ENCODE peak calls at places on chromosomes 1 and 21, in six cellular contexts. M is A549, R is HepG2, K is K562, X is upper lobe of left lung, L is GM12878. Y is an unnamed sample.

GRCh38 chr1:174031099-174031498 is 8.9 kb upstream of the RC3H1 start:
- ATAC-seq in M (no peak), L (no peak), X (no peak), K (no peak), R (no peak), Y (no peak)

GRCh38 chr1:212179394-212180076 is 105.7 kb upstream of the PPP2R5A start:
- ATAC-seq in M (peak; percentile 90), X (peak; percentile 7), L (no peak), K (peak; percentile 60), R (no peak), Y (no peak)

GRCh38 chr1:101366513-101367215 is 129.8 kb downstream of the S1PR1 start:
- ATAC-seq in L (no peak), M (no peak), K (no peak), X (no peak), R (no peak), Y (no peak)

GRCh38 chr21:41250519-41250918 is 66.1 kb upstream of the FAM3B start:
- ATAC-seq in L (no peak), X (no peak), M (no peak), R (no peak), K (no peak), Y (peak; percentile 58)

GRCh38 chr1:235290740-235291502 is 37.1 kb downstream of the ARID4B start:
- ATAC-seq in L (no peak), M (no peak), R (no peak), K (peak; percentile 25), X (no peak), Y (no peak)

GRCh38 chr1:218488986-218489385 is 143.8 kb downstream of the TGFB2 start:
- ATAC-seq in R (no peak), L (no peak), K (no peak), M (peak; percentile 52), X (no peak), Y (no peak)

GRCh38 chr1:113913312-113913668 is 8.2 kb downstream of the DCLRE1B start:
- ATAC-seq in L (no peak), M (no peak), R (no peak), X (no peak), K (peak; percentile 8), Y (no peak)

GRCh38 chr1:162166934-162167615 is 97.6 kb downstream of the NOS1AP start:
- ATAC-seq in K (no peak), M (no peak), R (no peak), L (no peak), X (no peak), Y (no peak)

GRCh38 chr21:42269382-42269781 is 45.8 kb downstream of the TFF3 start:
- ATAC-seq in L (no peak), R (no peak), M (no peak), X (peak; percentile 35), K (no peak), Y (no peak)

GRCh38 chr1:110040548-110040947 is 6.1 kb downstream of the STRIP1 start:
- ATAC-seq in R (no peak), L (no peak), K (no peak), M (no peak), X (no peak), Y (no peak)

GRCh38 chr1:228370941-228371740 is 35.5 kb downstream of the TRIM11 start:
- ATAC-seq in L (no peak), M (no peak), K (no peak), X (no peak), R (no peak), Y (no peak)

GRCh38 chr1:6601049-6601864 is 1.4 kb downstream of the KLHL21 start:
- ATAC-seq in R (peak; percentile 46), X (peak; percentile 68), L (peak; percentile 63), K (peak; percentile 70), M (peak; percentile 66), Y (peak; percentile 61)

GRCh38 chr1:207670997-207671396 is 26.1 kb downstream of the CR1L start:
- ATAC-seq in R (no peak), X (no peak), M (no peak), K (peak; percentile 78), L (no peak), Y (no peak)

GRCh38 chr1:54331091-54331772 is 75.0 kb downstream of the SSBP3 start:
- ATAC-seq in R (no peak), M (no peak), K (no peak), X (no peak), L (no peak), Y (no peak)

GRCh38 chr1:167100730-167101129 is 6.9 kb downstream of the STYXL2 start:
- ATAC-seq in R (no peak), M (no peak), K (no peak), L (no peak), X (no peak), Y (no peak)

GRCh38 chr1:31814041-31814511 is 1.7 kb downstream of the SPOCD1 start:
- ATAC-seq in M (no peak), K (no peak), R (peak; percentile 32), L (no peak), X (no peak), Y (no peak)

GRCh38 chr1:3163356-3163755 is 94.4 kb downstream of the PRDM16 start:
- ATAC-seq in L (no peak), K (no peak), X (peak; percentile 47), M (no peak), R (no peak), Y (no peak)

GRCh38 chr1:168520052-168520751 is 23.6 kb downstream of the XCL2 start:
- ATAC-seq in L (peak; percentile 95), M (no peak), X (no peak), K (no peak), R (no peak), Y (no peak)

GRCh38 chr1:120179420-120180348 is 3.4 kb upstream of the SEC22B start:
- ATAC-seq in L (peak; percentile 25), K (no peak), R (peak; percentile 59), M (no peak), X (peak; percentile 38), Y (peak; percentile 25)

DNA sequence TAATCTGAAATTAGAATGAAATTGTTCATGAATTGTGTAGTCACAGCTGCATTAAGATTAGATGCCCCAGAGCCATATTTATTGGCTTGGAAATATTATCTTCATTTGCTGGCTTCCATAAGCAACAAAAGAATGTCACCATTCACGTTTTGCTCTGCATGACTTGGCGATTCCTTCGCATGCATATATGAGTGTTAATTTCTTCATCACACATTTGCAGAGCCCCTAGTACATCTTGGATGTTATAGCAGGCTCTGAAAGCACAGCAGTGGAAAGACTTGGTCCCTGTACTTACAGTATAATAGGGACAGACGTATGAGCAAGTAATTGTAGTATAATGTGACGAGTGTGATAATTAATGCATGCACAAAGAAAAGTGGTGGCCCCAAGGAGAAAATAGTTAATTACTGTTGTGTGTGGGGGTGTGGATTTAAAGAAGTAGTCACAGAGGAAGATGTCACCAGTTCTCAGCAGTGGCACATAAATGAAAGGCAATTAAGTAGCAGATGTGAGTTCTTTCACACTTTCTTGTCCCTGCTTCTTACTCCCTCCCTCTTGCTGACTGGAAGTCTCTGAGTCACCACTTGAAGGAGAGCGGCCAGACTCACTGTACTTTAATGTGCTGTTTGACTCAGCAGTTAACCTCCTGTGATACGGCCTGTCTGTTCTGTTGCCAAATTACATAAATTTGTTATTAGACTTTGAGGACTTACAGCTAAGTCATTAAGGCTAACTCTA is 21.0 kb downstream of the S100A10 start:
- ATAC-seq in K (peak; percentile 96), R (no peak), M (peak; percentile 49), X (peak; percentile 91), L (peak; percentile 62), Y (peak; percentile 82)
- TF ChIP-seq EP300 in K (peak; percentile 9), R (no peak), M (peak; percentile 67), X (peak; percentile 5), L (no peak), Y (no peak)

DNA sequence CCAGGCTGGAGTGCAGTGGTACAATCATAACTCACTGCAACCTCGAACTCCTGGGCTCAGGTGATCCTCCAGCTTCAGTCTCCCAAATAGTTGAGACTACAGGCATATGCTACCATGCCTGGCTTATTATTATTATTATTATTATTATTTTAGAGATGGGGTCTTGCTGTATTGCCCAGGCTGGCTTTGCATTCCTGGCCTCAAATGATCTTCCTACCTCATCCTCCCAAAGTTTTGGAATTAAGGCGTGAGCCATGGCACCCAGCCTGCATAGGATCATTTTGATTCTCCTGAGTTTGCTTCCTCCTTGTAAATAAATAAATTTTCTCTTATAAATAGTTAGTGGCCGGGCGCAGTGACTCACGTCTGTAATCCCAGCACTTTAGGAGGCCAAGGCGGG is 6.2 kb downstream of the DDI2 start:
- ATAC-seq in M (no peak), R (no peak), X (no peak), K (no peak), L (no peak), Y (no peak)
- TF ChIP-seq POLR2A in M (no peak), R (no peak), X (no peak), K (no peak), L (no peak), Y (no peak)

GRCh38 chr1:188514917-188515316 is 1686.2 kb downstream of the PLA2G4A start:
- ATAC-seq in R (no peak), M (no peak), X (no peak), K (no peak), L (no peak), Y (no peak)
- TF ChIP-seq EP300 in R (no peak), M (no peak), X (no peak), K (no peak), L (no peak), Y (no peak)

GRCh38 chr1:9320520-9321479 is 28.1 kb downstream of the SPSB1 start:
- ATAC-seq in R (no peak), M (no peak), X (no peak), K (no peak), L (no peak), Y (peak; percentile 17)
- TF ChIP-seq POLR2A in R (no peak), M (no peak), X (no peak), K (no peak), L (no peak), Y (no peak)

GRCh38 chr1:19754482-19754881 is 45.2 kb downstream of the TMCO4 start:
- ATAC-seq in K (no peak), X (no peak), L (no peak), M (no peak), R (no peak), Y (peak; percentile 95)
- TF ChIP-seq EP300 in K (no peak), X (no peak), L (no peak), M (no peak), R (no peak), Y (no peak)

GRCh38 chr1:21022279-21023040 is 154.2 kb downstream of the EIF4G3 start:
- ATAC-seq in L (peak; percentile 99), R (peak; percentile 99), K (peak; percentile 97), M (peak; percentile 100), X (peak; percentile 96), Y (peak; percentile 100)
- TF ChIP-seq POLR2A in L (peak; percentile 27), R (no peak), K (peak; percentile 78), M (no peak), X (no peak), Y (no peak)

GRCh38 chr21:39094087-39094785 is 89.0 kb downstream of the PSMG1 start:
- ATAC-seq in K (no peak), L (no peak), R (no peak), X (no peak), M (no peak), Y (peak; percentile 40)
- TF ChIP-seq EP300 in K (no peak), L (no peak), R (no peak), X (peak; percentile 93), M (no peak), Y (no peak)

GRCh38 chr1:34746785-34747637 is 7.8 kb upstream of the GJB5 start:
- ATAC-seq in X (no peak), M (no peak), R (no peak), L (no peak), K (no peak), Y (no peak)
- TF ChIP-seq POLR2A in X (no peak), M (no peak), R (no peak), L (no peak), K (no peak), Y (no peak)